ENCODE peak calls at places on chromosomes 16 and 17, in ten cellular contexts. B is adipocyte; J is activated T-cell treated with anti-CD3 and anti-CD28 coated beads for 1 hour; U is AG20443; E is COR-L47; F is stimulated activated CD8-positive, alpha-beta memory T cell treated with anti-CD3 and anti-CD28 coated beads, Interleukin-7, amount 100 ng/mL, for 24 hours; D is CD4-positive, alpha-beta T cell; G is heart right ventricle; V is CD4-positive, alpha-beta memory T cell; T is hippocampal formation. I is an unnamed sample.

GRCh38 chr17:222172-222571 is 40.7 kb upstream of the DOC2B start:
- DNase-seq in B (no peak), J (no peak), U (no peak), E (no peak), F (no peak), D (no peak), G (peak), V (no peak), T (peak), I (no peak)

GRCh38 chr16:68592466-68593337 is 52.4 kb upstream of the CDH3 start:
- DNase-seq in B (no peak), J (no peak), U (no peak), E (no peak), F (no peak), D (no peak), G (no peak), V (no peak), T (no peak), I (no peak)

GRCh38 chr17:41810659-41811548 is 845 bp downstream of the P3H4 start:
- DNase-seq in B (peak), J (no peak), U (no peak), E (peak), F (no peak), D (no peak), G (no peak), V (no peak), T (no peak), I (no peak)

GRCh38 chr17:77188084-77189066 is 47.6 kb downstream of the SEC14L1 start:
- DNase-seq in B (no peak), J (no peak), U (no peak), E (no peak), F (no peak), D (no peak), G (no peak), V (no peak), T (no peak), I (no peak)

GRCh38 chr16:1613240-1613639 is 1.1 kb downstream of the CRAMP1 start:
- DNase-seq in B (peak), J (no peak), U (no peak), E (no peak), F (no peak), D (peak), G (no peak), V (no peak), T (no peak), I (no peak)

GRCh38 chr17:16997514-16998429 is 25.9 kb upstream of the TNFRSF13B start:
- DNase-seq in B (no peak), J (no peak), U (no peak), E (no peak), F (no peak), D (peak), G (no peak), V (no peak), T (no peak), I (no peak)

GRCh38 chr17:9408381-9408780 is 167.2 kb downstream of the STX8 start:
- DNase-seq in B (no peak), J (no peak), U (no peak), E (no peak), F (no peak), D (no peak), G (no peak), V (no peak), T (no peak), I (no peak)

GRCh38 chr16:3953728-3954410 is 73.4 kb upstream of the CREBBP start:
- DNase-seq in B (no peak), J (no peak), U (no peak), E (no peak), F (no peak), D (no peak), G (no peak), V (no peak), T (no peak), I (no peak)

GRCh38 chr17:74521701-74522201 is 9.5 kb downstream of the CD300LB start:
- DNase-seq in B (no peak), J (no peak), U (peak), E (no peak), F (no peak), D (no peak), G (no peak), V (no peak), T (no peak), I (peak)

GRCh38 chr17:80123791-80124190 is 22.4 kb downstream of the GAA start:
- DNase-seq in B (peak), J (no peak), U (peak), E (no peak), F (no peak), D (no peak), G (no peak), V (no peak), T (no peak), I (no peak)

GRCh38 chr17:19448341-19449268 is 37.6 kb downstream of the RNF112 start:
- DNase-seq in B (peak), J (no peak), U (peak), E (no peak), F (no peak), D (no peak), G (no peak), V (no peak), T (peak), I (peak)

GRCh38 chr16:23280483-23280967 is 21.6 kb upstream of the SCNN1B start:
- DNase-seq in B (no peak), J (no peak), U (no peak), E (peak), F (no peak), D (no peak), G (no peak), V (no peak), T (no peak), I (no peak)

GRCh38 chr16:68416057-68417046 is 32.0 kb downstream of the SMPD3 start:
- DNase-seq in B (no peak), J (no peak), U (no peak), E (peak), F (no peak), D (no peak), G (no peak), V (no peak), T (no peak), I (no peak)

GRCh38 chr17:64240741-64241347 is 22.2 kb downstream of the TEX2 start:
- DNase-seq in B (peak), J (no peak), U (peak), E (no peak), F (no peak), D (no peak), G (peak), V (no peak), T (no peak), I (no peak)

GRCh38 chr17:69268442-69269068 is 39.9 kb upstream of the ABCA10 start:
- DNase-seq in B (no peak), J (no peak), U (no peak), E (no peak), F (no peak), D (no peak), G (no peak), V (no peak), T (no peak), I (no peak)

GRCh38 chr16:80656731-80657150 is 115.9 kb downstream of the DYNLRB2 start:
- DNase-seq in B (no peak), J (peak), U (no peak), E (no peak), F (no peak), D (no peak), G (no peak), V (peak), T (no peak), I (no peak)

GRCh38 chr17:32136856-32137255 is 5.4 kb upstream of the RHOT1 start:
- DNase-seq in B (no peak), J (no peak), U (no peak), E (no peak), F (no peak), D (no peak), G (no peak), V (no peak), T (no peak), I (no peak)

GRCh38 chr16:53024045-53024444 is 28.7 kb downstream of the CHD9NB start:
- DNase-seq in B (no peak), J (no peak), U (no peak), E (no peak), F (no peak), D (no peak), G (no peak), V (no peak), T (no peak), I (no peak)

GRCh38 chr17:34312080-34312479 is 7.2 kb upstream of the CCL8 start:
- DNase-seq in B (peak), J (no peak), U (no peak), E (no peak), F (no peak), D (no peak), G (no peak), V (no peak), T (no peak), I (no peak)

GRCh38 chr16:55622302-55622701 is 33.5 kb upstream of the SLC6A2 start:
- DNase-seq in B (no peak), J (no peak), U (no peak), E (no peak), F (no peak), D (no peak), G (no peak), V (no peak), T (no peak), I (no peak)

GRCh38 chr17:33127706-33128105 is 136.1 kb downstream of the SPACA3 start:
- DNase-seq in B (no peak), J (no peak), U (no peak), E (no peak), F (no peak), D (no peak), G (no peak), V (no peak), T (no peak), I (peak)

GRCh38 chr16:80852261-80852872 is 48.0 kb upstream of the CDYL2 start:
- DNase-seq in B (peak), J (peak), U (peak), E (no peak), F (no peak), D (no peak), G (no peak), V (peak), T (no peak), I (no peak)

GRCh38 chr16:1899641-1900451 is 18.4 kb downstream of the HS3ST6 start:
- DNase-seq in B (no peak), J (no peak), U (no peak), E (peak), F (no peak), D (no peak), G (no peak), V (no peak), T (no peak), I (no peak)

GRCh38 chr16:57757326-57757786 is 21.8 kb downstream of the KATNB1 start:
- DNase-seq in B (peak), J (peak), U (peak), E (peak), F (peak), D (peak), G (peak), V (peak), T (peak), I (peak)

GRCh38 chr16:85428899-85429775 is 184.0 kb upstream of the GSE1 start:
- DNase-seq in B (no peak), J (no peak), U (no peak), E (no peak), F (no peak), D (no peak), G (no peak), V (no peak), T (no peak), I (no peak)

GRCh38 chr16:30380801-30381208 is 1.6 kb downstream of the SEPTIN1 start:
- DNase-seq in B (no peak), J (no peak), U (no peak), E (no peak), F (no peak), D (no peak), G (no peak), V (no peak), T (no peak), I (no peak)

GRCh38 chr16:29809850-29810698 is 1.9 kb upstream of the PRRT2 start:
- DNase-seq in B (no peak), J (no peak), U (no peak), E (no peak), F (no peak), D (peak), G (peak), V (peak), T (no peak), I (no peak)

GRCh38 chr16:11621920-11622651 is 35.4 kb upstream of the LITAF start:
- DNase-seq in B (peak), J (peak), U (peak), E (no peak), F (no peak), D (peak), G (no peak), V (peak), T (no peak), I (no peak)

GRCh38 chr16:76081936-76082335 is 195.3 kb upstream of the CNTNAP4 start:
- DNase-seq in B (no peak), J (no peak), U (no peak), E (no peak), F (no peak), D (no peak), G (no peak), V (no peak), T (no peak), I (peak)

GRCh38 chr17:2690165-2691068 is 21.1 kb downstream of the CLUH start:
- DNase-seq in B (no peak), J (no peak), U (peak), E (no peak), F (no peak), D (no peak), G (peak), V (no peak), T (no peak), I (no peak)

GRCh38 chr17:28379814-28380571 is 8.5 kb downstream of the SARM1 start:
- DNase-seq in B (peak), J (no peak), U (no peak), E (no peak), F (no peak), D (no peak), G (no peak), V (no peak), T (no peak), I (no peak)

I was measured in putamen.